ENCODE peak calls at places on chromosomes 3 and 15, in five cellular contexts. T is progenitor cell of endocrine pancreas; Z is mammary epithelial cell; K is CD8-positive, alpha-beta memory T cell; O is caudate nucleus. G is an unnamed sample.

GRCh38 chr3:134056464-134056891 is 26.8 kb upstream of the SLCO2A1 start:
- DNase-seq in T (no peak), Z (no peak), K (no peak), O (no peak), G (no peak)

GRCh38 chr15:69855601-69856000 is 242.1 kb downstream of the TLE3 start:
- DNase-seq in T (no peak), Z (no peak), K (no peak), O (no peak), G (no peak)

GRCh38 chr3:170802164-170803151 is 67.5 kb downstream of the RPL22L1 start:
- DNase-seq in T (no peak), Z (peak; percentile 65), K (no peak), O (no peak), G (no peak)

GRCh38 chr15:66452971-66453580 is 44.5 kb downstream of the SNAPC5 start:
- DNase-seq in T (no peak), Z (no peak), K (no peak), O (no peak), G (peak; percentile 25)

GRCh38 chr15:83698294-83698693 is 44.4 kb downstream of the ADAMTSL3 start:
- DNase-seq in T (no peak), Z (peak; percentile 64), K (no peak), O (no peak), G (no peak)

GRCh38 chr3:17643691-17644090 is 98.7 kb downstream of the TBC1D5 start:
- DNase-seq in T (no peak), Z (no peak), K (no peak), O (no peak), G (no peak)

GRCh38 chr3:154095832-154096421 is 25.3 kb upstream of the ARHGEF26 start:
- DNase-seq in T (no peak), Z (no peak), K (no peak), O (no peak), G (no peak)

GRCh38 chr3:151011427-151011826 is 38.9 kb upstream of the CLRN1 start:
- DNase-seq in T (no peak), Z (peak; percentile 53), K (no peak), O (no peak), G (no peak)

GRCh38 chr3:49173792-49174170 is 2.4 kb downstream of the KLHDC8B start:
- DNase-seq in T (no peak), Z (no peak), K (no peak), O (no peak), G (no peak)

GRCh38 chr15:67090297-67091072 is 25.1 kb downstream of the SMAD3 start:
- DNase-seq in T (no peak), Z (no peak), K (no peak), O (no peak), G (no peak)

GRCh38 chr3:181629029-181629428 is 82.7 kb upstream of the SOX2 start:
- DNase-seq in T (no peak), Z (peak; percentile 74), K (no peak), O (no peak), G (no peak)

GRCh38 chr15:73755946-73756345 is 2.8 kb upstream of the INSYN1 start:
- DNase-seq in T (no peak), Z (no peak), K (no peak), O (no peak), G (no peak)

GRCh38 chr15:31088672-31089360 is 12.7 kb downstream of the TRPM1 start:
- DNase-seq in T (no peak), Z (no peak), K (no peak), O (no peak), G (no peak)

GRCh38 chr15:25676070-25676469 is 187.1 kb downstream of the ATP10A start:
- DNase-seq in T (no peak), Z (no peak), K (no peak), O (no peak), G (no peak)

GRCh38 chr3:119588112-119588511 is 8.8 kb downstream of the ADPRH start:
- DNase-seq in T (no peak), Z (no peak), K (no peak), O (no peak), G (no peak)

GRCh38 chr3:112390783-112391641 is 58.1 kb downstream of the CD200 start:
- DNase-seq in T (no peak), Z (peak; percentile 88), K (no peak), O (peak; percentile 80), G (peak; percentile 5)

G was measured in occipital lobe.